ENCODE peak calls at places on chromosomes 2 and 18, in four cellular contexts. One of them, this sample, is unnamed.

GRCh38 chr2:218711550-218711929 is 905 bp downstream of the TTLL4 start:
- DNase-seq in tibial artery: no peak
- DNase-seq in glutamatergic neuron: no peak
- DNase-seq in ACHN: peak; percentile 80
- DNase-seq in this sample: peak; percentile 38

GRCh38 chr2:234911271-234911670 is 40.5 kb upstream of the SH3BP4 start:
- DNase-seq in tibial artery: no peak
- DNase-seq in glutamatergic neuron: no peak
- DNase-seq in ACHN: peak; percentile 33
- DNase-seq in this sample: no peak

GRCh38 chr2:10332402-10333246 is 29.9 kb downstream of the HPCAL1 start:
- DNase-seq in tibial artery: no peak
- DNase-seq in glutamatergic neuron: no peak
- DNase-seq in ACHN: no peak
- DNase-seq in this sample: no peak

GRCh38 chr18:35076556-35076955 is 35.3 kb downstream of the MAPRE2 start:
- DNase-seq in tibial artery: no peak
- DNase-seq in glutamatergic neuron: no peak
- DNase-seq in ACHN: peak; percentile 59
- DNase-seq in this sample: no peak

GRCh38 chr2:182259629-182260150 is 167.1 kb downstream of the PDE1A start:
- DNase-seq in tibial artery: no peak
- DNase-seq in glutamatergic neuron: no peak
- DNase-seq in ACHN: no peak
- DNase-seq in this sample: no peak

GRCh38 chr2:119862127-119862889 is 102.6 kb downstream of the PTPN4 start:
- DNase-seq in tibial artery: no peak
- DNase-seq in glutamatergic neuron: no peak
- DNase-seq in ACHN: no peak
- DNase-seq in this sample: no peak

GRCh38 chr2:216922170-216922780 is 62.4 kb upstream of the TNP1 start:
- DNase-seq in tibial artery: no peak
- DNase-seq in glutamatergic neuron: no peak
- DNase-seq in ACHN: no peak
- DNase-seq in this sample: no peak

GRCh38 chr18:26540041-26540628 is 8.2 kb downstream of the KCTD1 start:
- DNase-seq in tibial artery: no peak
- DNase-seq in glutamatergic neuron: no peak
- DNase-seq in ACHN: no peak
- DNase-seq in this sample: no peak

GRCh38 chr2:239793851-239794250 is 231.3 kb downstream of the NDUFA10 start:
- DNase-seq in tibial artery: no peak
- DNase-seq in glutamatergic neuron: no peak
- DNase-seq in ACHN: no peak
- DNase-seq in this sample: no peak

GRCh38 chr2:126368778-126369177 is 287.2 kb upstream of the GYPC start:
- DNase-seq in tibial artery: peak; percentile 41
- DNase-seq in glutamatergic neuron: no peak
- DNase-seq in ACHN: no peak
- DNase-seq in this sample: peak; percentile 27

GRCh38 chr2:219253753-219254589 is at the start of gene TUBA4A:
- DNase-seq in tibial artery: peak; percentile 85
- DNase-seq in glutamatergic neuron: peak; percentile 68
- DNase-seq in ACHN: peak; percentile 88
- DNase-seq in this sample: peak; percentile 90

GRCh38 chr2:84850471-84850870 is 30.4 kb downstream of the TRABD2A start:
- DNase-seq in tibial artery: no peak
- DNase-seq in glutamatergic neuron: no peak
- DNase-seq in ACHN: no peak
- DNase-seq in this sample: no peak

This sample was measured in small intestine.